ENCODE peak calls at places on chromosome 2, in eight cellular contexts. X, G, D, O, L, N, Z and P are unnamed samples.

GRCh38 chr2:33448216-33448899 is 28.1 kb upstream of the RASGRP3 start:
- DNase-seq in X (no peak), G (no peak), D (no peak), O (no peak), L (no peak), N (no peak), Z (no peak), P (no peak)

GRCh38 chr2:974054-974453 is 23.4 kb downstream of the SNTG2 start:
- DNase-seq in X (no peak), G (no peak), D (no peak), O (no peak), L (no peak), N (no peak), Z (no peak), P (no peak)

GRCh38 chr2:180578441-180578840 is 402.0 kb upstream of the UBE2E3 start:
- DNase-seq in X (no peak), G (no peak), D (no peak), O (no peak), L (no peak), N (no peak), Z (no peak), P (no peak)

GRCh38 chr2:162153608-162154224 is 1.7 kb upstream of the GCG start:
- DNase-seq in X (peak), G (no peak), D (peak), O (peak), L (peak), N (peak), Z (no peak), P (no peak)

GRCh38 chr2:216596986-216597509 is 36.2 kb upstream of the IGFBP2 start:
- DNase-seq in X (no peak), G (no peak), D (no peak), O (no peak), L (no peak), N (no peak), Z (no peak), P (no peak)

GRCh38 chr2:28055325-28055970 is 164.9 kb downstream of the BABAM2 start:
- DNase-seq in X (no peak), G (no peak), D (no peak), O (no peak), L (no peak), N (no peak), Z (no peak), P (no peak)

GRCh38 chr2:79971807-79972206 is 332.7 kb downstream of the LRRTM1 start:
- DNase-seq in X (no peak), G (no peak), D (no peak), O (no peak), L (no peak), N (no peak), Z (no peak), P (no peak)

GRCh38 chr2:222930862-222931261 is 70.0 kb downstream of the ACSL3 start:
- DNase-seq in X (no peak), G (no peak), D (no peak), O (no peak), L (no peak), N (no peak), Z (no peak), P (no peak)

GRCh38 chr2:112259509-112260294 is 4.9 kb upstream of the ZC3H8 start:
- DNase-seq in X (peak), G (no peak), D (peak), O (peak), L (peak), N (peak), Z (peak), P (peak)

GRCh38 chr2:44136186-44136585 is 32.5 kb upstream of the PPM1B start:
- DNase-seq in X (no peak), G (no peak), D (no peak), O (no peak), L (no peak), N (peak), Z (no peak), P (no peak)

GRCh38 chr2:38515155-38516074 is 87.3 kb downstream of the HNRNPLL start:
- DNase-seq in X (no peak), G (no peak), D (peak), O (no peak), L (peak), N (no peak), Z (peak), P (peak)

GRCh38 chr2:168501456-168502065 is 45.5 kb downstream of the CERS6 start:
- DNase-seq in X (no peak), G (no peak), D (no peak), O (no peak), L (no peak), N (no peak), Z (no peak), P (no peak)

GRCh38 chr2:64212346-64212745 is 68.1 kb upstream of the PELI1 start:
- DNase-seq in X (no peak), G (no peak), D (no peak), O (no peak), L (no peak), N (no peak), Z (no peak), P (no peak)

GRCh38 chr2:219022041-219022440 is 19.3 kb downstream of the CFAP65 start:
- DNase-seq in X (no peak), G (no peak), D (no peak), O (no peak), L (no peak), N (no peak), Z (no peak), P (no peak)

GRCh38 chr2:113079123-113079522 is 11.4 kb downstream of the IL1F10 start:
- DNase-seq in X (no peak), G (no peak), D (no peak), O (no peak), L (no peak), N (no peak), Z (no peak), P (peak)

GRCh38 chr2:150938586-150938985 is 323.1 kb downstream of the RBM43 start:
- DNase-seq in X (no peak), G (no peak), D (no peak), O (no peak), L (no peak), N (no peak), Z (no peak), P (no peak)

GRCh38 chr2:28101123-28101522 is 210.6 kb downstream of the BABAM2 start:
- DNase-seq in X (no peak), G (no peak), D (no peak), O (no peak), L (no peak), N (no peak), Z (no peak), P (no peak)

GRCh38 chr2:172340394-172340793 is 87.0 kb upstream of the ITGA6 start:
- DNase-seq in X (no peak), G (no peak), D (no peak), O (no peak), L (no peak), N (no peak), Z (no peak), P (no peak)

GRCh38 chr2:99337931-99338580 is 867 bp downstream of the EIF5B start:
- DNase-seq in X (no peak), G (no peak), D (no peak), O (peak), L (no peak), N (peak), Z (no peak), P (no peak)

GRCh38 chr2:128628996-128629395 is 310.3 kb upstream of the HS6ST1 start:
- DNase-seq in X (no peak), G (no peak), D (no peak), O (no peak), L (no peak), N (no peak), Z (peak), P (no peak)

GRCh38 chr2:55231546-55232083 is 478 bp downstream of the CLHC1 start:
- DNase-seq in X (no peak), G (no peak), D (no peak), O (no peak), L (no peak), N (peak), Z (no peak), P (no peak)

GRCh38 chr2:20450201-20451108 is 3.6 kb downstream of the RHOB start:
- DNase-seq in X (no peak), G (no peak), D (peak), O (peak), L (peak), N (no peak), Z (peak), P (peak)
- TF ChIP-seq POLR2A in X (no peak), G (peak), D (peak), O (peak), L (peak), N (no peak), Z (peak), P (no peak)

DNA sequence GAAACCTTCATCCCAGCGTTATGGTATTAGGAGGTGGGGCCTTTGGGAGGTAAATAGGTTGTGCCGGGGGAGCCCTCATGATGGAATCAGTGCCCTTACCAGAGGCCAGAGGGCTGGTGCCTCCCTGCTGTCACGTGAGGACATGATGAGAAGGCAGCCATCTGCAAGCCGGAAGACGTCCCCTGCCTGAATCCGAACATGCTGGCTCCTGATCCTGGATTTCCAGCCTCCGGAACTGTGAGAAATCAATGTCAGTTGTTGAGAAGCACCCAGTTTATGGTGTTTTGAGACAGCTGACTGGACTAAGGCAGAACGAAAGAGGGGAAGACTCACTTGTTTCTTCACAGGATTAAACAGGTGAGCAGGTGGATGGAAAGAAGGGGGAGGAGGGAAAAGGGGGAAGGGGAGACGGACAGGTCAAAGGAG is 13.0 kb upstream of the KLF11 start:
- DNase-seq in X (no peak), G (no peak), D (no peak), O (peak), L (no peak), N (no peak), Z (no peak), P (no peak)
- TF ChIP-seq POLR2A in X (no peak), G (no peak), D (no peak), O (no peak), L (no peak), N (no peak), Z (no peak), P (no peak)

GRCh38 chr2:2731885-2732284 is 400.8 kb upstream of the MYT1L start:
- DNase-seq in X (no peak), G (no peak), D (no peak), O (no peak), L (no peak), N (no peak), Z (no peak), P (no peak)

GRCh38 chr2:2730301-2730833 is 399.3 kb upstream of the MYT1L start:
- DNase-seq in X (no peak), G (no peak), D (no peak), O (no peak), L (no peak), N (no peak), Z (no peak), P (no peak)

GRCh38 chr2:2729246-2729645 is 398.2 kb upstream of the MYT1L start:
- DNase-seq in X (no peak), G (no peak), D (no peak), O (no peak), L (no peak), N (no peak), Z (no peak), P (no peak)

GRCh38 chr2:2732331-2733119 is 401.4 kb upstream of the MYT1L start:
- DNase-seq in X (no peak), G (no peak), D (no peak), O (no peak), L (no peak), N (no peak), Z (no peak), P (no peak)

GRCh38 chr2:2731101-2731850 is 400.2 kb upstream of the MYT1L start:
- DNase-seq in X (no peak), G (no peak), D (no peak), O (no peak), L (no peak), N (no peak), Z (no peak), P (no peak)
- TF ChIP-seq POLR2A in X (no peak), G (no peak), D (no peak), O (no peak), L (no peak), N (no peak), Z (no peak), P (no peak)

DNA sequence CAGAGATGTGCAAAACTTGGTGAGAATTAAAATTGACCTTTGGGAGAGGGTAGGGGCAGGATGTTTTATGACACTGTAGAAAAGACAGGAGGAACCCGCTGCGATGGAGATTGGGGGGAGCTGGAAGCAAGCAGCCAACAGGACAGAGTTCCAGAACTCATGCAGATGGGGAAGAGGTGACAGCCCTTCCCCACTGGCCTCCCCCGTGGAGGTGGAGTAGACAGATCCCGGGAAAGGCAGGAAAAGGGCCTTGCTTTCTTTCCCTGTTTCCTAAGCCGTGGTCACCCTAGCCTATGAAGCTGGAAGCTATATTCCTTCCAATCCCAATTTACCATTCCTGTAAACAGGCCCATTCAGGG is 39.1 kb downstream of the ANO7 start:
- DNase-seq in X (no peak), G (no peak), D (no peak), O (no peak), L (no peak), N (no peak), Z (no peak), P (no peak)
- TF ChIP-seq POLR2A in X (no peak), G (no peak), D (no peak), O (peak), L (no peak), N (no peak), Z (no peak), P (no peak)

GRCh38 chr2:96485751-96486643 is 19.2 kb downstream of the NEURL3 start:
- DNase-seq in X (no peak), G (no peak), D (peak), O (peak), L (no peak), N (no peak), Z (peak), P (peak)
- TF ChIP-seq POLR2A in X (no peak), G (peak), D (peak), O (no peak), L (peak), N (no peak), Z (no peak), P (peak)

GRCh38 chr2:230012242-230012884 is 56.4 kb downstream of the SLC16A14 start:
- DNase-seq in X (no peak), G (no peak), D (no peak), O (no peak), L (no peak), N (no peak), Z (no peak), P (no peak)

GRCh38 chr2:230008708-230009066 is 60.0 kb downstream of the SLC16A14 start:
- DNase-seq in X (no peak), G (no peak), D (no peak), O (no peak), L (no peak), N (no peak), Z (no peak), P (no peak)

GRCh38 chr2:230010501-230010900 is 58.2 kb downstream of the SLC16A14 start:
- DNase-seq in X (no peak), G (no peak), D (no peak), O (no peak), L (no peak), N (no peak), Z (peak), P (no peak)

GRCh38 chr2:230011617-230012016 is 57.1 kb downstream of the SLC16A14 start:
- DNase-seq in X (no peak), G (no peak), D (no peak), O (no peak), L (no peak), N (no peak), Z (no peak), P (no peak)

DNA sequence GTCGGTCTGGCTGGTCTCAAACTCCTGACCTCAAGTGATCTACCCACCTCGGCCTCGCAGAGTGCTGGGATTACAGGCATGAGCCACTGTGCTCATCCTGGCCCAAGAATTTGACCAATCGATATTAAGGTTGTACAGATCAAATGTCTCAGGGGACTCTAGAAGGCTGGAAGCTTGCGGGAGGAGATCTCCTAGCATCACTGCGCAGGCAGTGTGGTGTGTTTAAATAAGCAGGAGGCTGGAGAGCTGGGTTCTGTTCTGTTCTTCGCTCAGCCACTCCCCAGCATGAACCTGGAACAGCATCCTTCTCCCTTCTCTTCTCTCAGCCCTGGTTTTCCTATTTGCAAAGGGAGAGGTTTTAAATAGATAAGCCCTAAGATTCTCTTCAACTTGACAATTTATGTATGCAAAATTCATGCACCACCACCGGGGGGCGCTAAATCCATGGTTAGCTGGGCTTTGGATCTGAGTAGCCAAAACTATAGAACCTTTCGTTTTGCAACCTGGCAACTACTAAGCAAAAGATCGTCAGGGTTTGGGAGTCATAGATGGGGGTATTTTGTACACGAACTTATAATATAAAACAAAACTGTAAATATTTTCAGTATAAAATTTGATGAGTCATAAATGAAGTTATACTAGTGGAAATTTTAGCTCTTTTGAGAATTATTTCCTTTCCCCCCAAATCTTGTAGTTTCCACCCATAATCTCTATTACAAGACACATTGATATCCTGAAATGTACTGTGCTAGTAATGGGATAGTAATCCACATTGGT is 60.6 kb downstream of the SLC16A14 start:
- DNase-seq in X (peak), G (peak), D (peak), O (peak), L (peak), N (peak), Z (peak), P (peak)
- TF ChIP-seq POLR2A in X (no peak), G (no peak), D (no peak), O (no peak), L (no peak), N (no peak), Z (no peak), P (no peak)

GRCh38 chr2:31729065-31729439 is 148.3 kb upstream of the SRD5A2 start:
- DNase-seq in X (no peak), G (no peak), D (no peak), O (peak), L (no peak), N (no peak), Z (no peak), P (no peak)
- TF ChIP-seq POLR2A in X (no peak), G (no peak), D (no peak), O (no peak), L (no peak), N (no peak), Z (no peak), P (no peak)

GRCh38 chr2:105746177-105747080 is 1.7 kb downstream of the NCK2 start:
- DNase-seq in X (no peak), G (no peak), D (peak), O (peak), L (peak), N (no peak), Z (peak), P (peak)
- TF ChIP-seq POLR2A in X (no peak), G (peak), D (no peak), O (no peak), L (no peak), N (no peak), Z (no peak), P (no peak)